ENCODE peak calls at places on chromosomes 3 and 15, in ten cellular contexts. F is activated T-helper 1 cell treated with Interleukin-2 at 50 U/mL for 16 hours; G is activated B cell treated with CpG ODN at 0.5 μM for 24 hours; U is tibial artery; E is stimulated activated CD4-positive, alpha-beta T cell treated with anti-CD3 and anti-CD28 coated beads, TNF-alpha, amount 100 ng/mL, for 24 hours; H is neuronal stem cell; Q is A172; D is KBM-7; S is hepatocyte; K is HEK293T. O is an unnamed sample.

GRCh38 chr3:100972867-100973266 is 20.4 kb downstream of the ABI3BP start:
- DNase-seq in F (no peak), G (no peak), U (no peak), E (no peak), H (no peak), Q (no peak), D (no peak), S (no peak), K (no peak), O (no peak)

GRCh38 chr3:185796431-185797107 is 28.3 kb downstream of the IGF2BP2 start:
- DNase-seq in F (no peak), G (no peak), U (no peak), E (no peak), H (no peak), Q (peak), D (no peak), S (peak), K (no peak), O (no peak)

GRCh38 chr3:50112462-50112861 is 23.7 kb downstream of the RBM5 start:
- DNase-seq in F (no peak), G (no peak), U (no peak), E (no peak), H (no peak), Q (no peak), D (no peak), S (no peak), K (no peak), O (no peak)

GRCh38 chr3:139127101-139127500 is 82.4 kb upstream of the PRR23C start:
- DNase-seq in F (no peak), G (no peak), U (no peak), E (no peak), H (no peak), Q (peak), D (no peak), S (no peak), K (no peak), O (no peak)

GRCh38 chr3:136281966-136282554 is 31.9 kb downstream of the PCCB start:
- DNase-seq in F (no peak), G (no peak), U (no peak), E (no peak), H (no peak), Q (no peak), D (no peak), S (no peak), K (no peak), O (no peak)

GRCh38 chr3:112561085-112561692 is 573 bp downstream of the ATG3 start:
- DNase-seq in F (peak), G (no peak), U (peak), E (peak), H (peak), Q (peak), D (peak), S (peak), K (peak), O (peak)

GRCh38 chr3:138180375-138181029 is 5.8 kb upstream of the DBR1 start:
- DNase-seq in F (no peak), G (no peak), U (no peak), E (no peak), H (no peak), Q (peak), D (peak), S (peak), K (peak), O (no peak)

GRCh38 chr3:195895900-195896360 is 12.4 kb downstream of the TNK2 start:
- DNase-seq in F (peak), G (peak), U (peak), E (peak), H (peak), Q (peak), D (peak), S (peak), K (peak), O (peak)

GRCh38 chr15:29126821-29127461 is 142.7 kb downstream of the NSMCE3 start:
- DNase-seq in F (no peak), G (no peak), U (no peak), E (no peak), H (no peak), Q (no peak), D (peak), S (no peak), K (peak), O (peak)

GRCh38 chr3:151567477-151567876 is 106.6 kb upstream of the IGSF10 start:
- DNase-seq in F (no peak), G (no peak), U (no peak), E (no peak), H (no peak), Q (no peak), D (no peak), S (no peak), K (no peak), O (no peak)

GRCh38 chr3:146160233-146160963 is 586 bp downstream of the PLOD2 start:
- DNase-seq in F (no peak), G (no peak), U (peak), E (peak), H (peak), Q (peak), D (peak), S (peak), K (peak), O (no peak)

GRCh38 chr15:66483131-66483566 is 14.4 kb downstream of the SNAPC5 start:
- DNase-seq in F (no peak), G (no peak), U (no peak), E (no peak), H (no peak), Q (peak), D (peak), S (no peak), K (no peak), O (no peak)

GRCh38 chr3:120567370-120568197 is 28.6 kb upstream of the NDUFB4 start:
- DNase-seq in F (no peak), G (no peak), U (no peak), E (no peak), H (no peak), Q (peak), D (peak), S (peak), K (peak), O (no peak)

O was measured in upper lobe of left lung.